ENCODE peak calls at places on chromosome 7, in six cellular contexts. B is AG08395, X is nephron progenitor cell, R is epithelial cell of esophagus, Q is NCI-H1092 treated with DMSO at 0.1 percent for 48 hours, I is OCI-LY7. G is an unnamed sample.
A peak's percentile ranks its signal among the peaks of the same experiment; 100 is the strongest.

GRCh38 chr7:150410680-150411346 is 31.7 kb downstream of the ZNF775 start:
- DNase-seq in Q (no peak), R (no peak), B (no peak), I (no peak), X (peak; percentile 57), G (no peak)

GRCh38 chr7:132545756-132546155 is 30.5 kb downstream of the PLXNA4 start:
- DNase-seq in R (no peak), X (no peak), B (no peak), Q (no peak), I (no peak), G (no peak)

GRCh38 chr7:102321351-102322201 is 34.7 kb downstream of the SPDYE6 start:
- DNase-seq in Q (no peak), R (peak; percentile 33), X (peak; percentile 68), I (no peak), B (peak; percentile 1), G (no peak)

GRCh38 chr7:356087-356486 is 66.1 kb downstream of the FOXL3 start:
- DNase-seq in X (no peak), Q (no peak), I (no peak), B (no peak), R (peak; percentile 77), G (no peak)

GRCh38 chr7:143882020-143882610 is 19.9 kb downstream of the TCAF1 start:
- DNase-seq in Q (peak; percentile 82), B (peak; percentile 31), X (peak; percentile 70), I (no peak), R (no peak), G (no peak)

GRCh38 chr7:1087952-1088920 is at the start of gene GPER1:
- DNase-seq in I (peak; percentile 38), R (peak; percentile 15), Q (no peak), X (peak; percentile 57), B (peak; percentile 82), G (no peak)

GRCh38 chr7:152607007-152607406 is 68.9 kb downstream of the XRCC2 start:
- DNase-seq in R (no peak), Q (no peak), B (no peak), X (no peak), I (no peak), G (no peak)

GRCh38 chr7:137791947-137792346 is 54.8 kb downstream of the DGKI start:
- DNase-seq in B (no peak), R (no peak), Q (no peak), I (no peak), X (no peak), G (no peak)

GRCh38 chr7:94366827-94367226 is 27.9 kb upstream of the COL1A2 start:
- DNase-seq in X (no peak), B (no peak), I (no peak), Q (no peak), R (no peak), G (no peak)

GRCh38 chr7:73977626-73978618 is 50.1 kb upstream of the ELN start:
- DNase-seq in I (no peak), B (peak; percentile 70), R (no peak), Q (no peak), X (peak; percentile 43), G (no peak)

GRCh38 chr7:75596727-75597614 is 104.9 kb downstream of the SPDYE5 start:
- DNase-seq in X (no peak), R (no peak), B (no peak), I (no peak), Q (no peak), G (peak; percentile 15)

GRCh38 chr7:55060690-55061414 is 42.0 kb downstream of the EGFR start:
- DNase-seq in X (no peak), R (no peak), B (no peak), I (no peak), Q (peak; percentile 78), G (no peak)

GRCh38 chr7:148699772-148700629 is 1.3 kb downstream of the CUL1 start:
- DNase-seq in B (peak; percentile 32), X (no peak), Q (peak; percentile 41), I (peak; percentile 42), R (peak; percentile 25), G (no peak)

GRCh38 chr7:17546206-17546998 is 247.9 kb downstream of the AHR start:
- DNase-seq in I (no peak), R (peak; percentile 59), Q (no peak), B (peak; percentile 36), X (no peak), G (no peak)

GRCh38 chr7:101546308-101546936 is 82.7 kb downstream of the MYL10 start:
- DNase-seq in I (no peak), B (no peak), R (no peak), Q (no peak), X (no peak), G (no peak)

G was measured in activated T-helper 2 cell treated with anti-CD3 and anti-CD28 coated beads, Interferon-gamma antibody, Interleukin-2, Interleukin-4, amounts not matched to agents 10 μg/mL and 5 μg/mL and 100 μg/mL, durations not matched to agents 14 hours and 24 hours and 36 hours.